ENCODE peak calls at places on chromosomes 2 and 18, in nine cellular contexts. P is colonic mucosa; E is frontal cortex; B is CD4-positive, alpha-beta T cell; R is HT-29; W is NCI-H1105; T is activated CD4-positive, alpha-beta T cell treated with anti-CD3 and anti-CD28 coated beads, Interleukin-2, amount 50 U/mL, for 48 hours; O is IMR-90; I is HFF-Myc. U is an unnamed sample.

GRCh38 chr2:28427741-28428412 is 35.2 kb downstream of the FOSL2 start:
- DNase-seq in P (no peak), E (no peak), B (no peak), R (no peak), W (no peak), T (no peak), O (no peak), I (no peak), U (no peak)

GRCh38 chr2:234483568-234484251 is 13.2 kb downstream of the ARL4C start:
- DNase-seq in P (peak; percentile 25), E (no peak), B (peak; percentile 89), R (peak; percentile 38), W (no peak), T (peak; percentile 68), O (no peak), I (no peak), U (no peak)

GRCh38 chr2:217799553-217800432 is 203.0 kb downstream of the TNS1 start:
- DNase-seq in P (no peak), E (no peak), B (no peak), R (no peak), W (no peak), T (no peak), O (no peak), I (no peak), U (no peak)

GRCh38 chr2:153509133-153509532 is 30.6 kb upstream of the RPRM start:
- DNase-seq in P (no peak), E (no peak), B (no peak), R (no peak), W (no peak), T (no peak), O (no peak), I (no peak), U (no peak)

GRCh38 chr2:217085543-217085942 is 225.7 kb upstream of the TNP1 start:
- DNase-seq in P (no peak), E (no peak), B (no peak), R (no peak), W (no peak), T (no peak), O (peak; percentile 45), I (no peak), U (no peak)

GRCh38 chr18:63511285-63511684 is 30.9 kb upstream of the SERPINB12 start:
- DNase-seq in P (no peak), E (peak; percentile 12), B (no peak), R (peak; percentile 73), W (peak; percentile 14), T (no peak), O (peak; percentile 63), I (peak; percentile 26), U (no peak)

GRCh38 chr18:50523165-50523564 is 36.7 kb upstream of the MAPK4 start:
- DNase-seq in P (no peak), E (no peak), B (no peak), R (no peak), W (no peak), T (no peak), O (no peak), I (no peak), U (no peak)

GRCh38 chr2:69260666-69261065 is 126.4 kb downstream of the GFPT1 start:
- DNase-seq in P (no peak), E (no peak), B (no peak), R (no peak), W (no peak), T (no peak), O (peak; percentile 68), I (no peak), U (no peak)

GRCh38 chr2:181784556-181784955 is 104.2 kb upstream of the NEUROD1 start:
- DNase-seq in P (no peak), E (no peak), B (no peak), R (peak; percentile 69), W (no peak), T (no peak), O (peak; percentile 68), I (no peak), U (no peak)

GRCh38 chr18:3665780-3666525 is 216.0 kb downstream of the TGIF1 start:
- DNase-seq in P (peak; percentile 91), E (peak; percentile 74), B (peak; percentile 48), R (peak; percentile 99), W (peak; percentile 49), T (peak; percentile 75), O (peak; percentile 91), I (peak; percentile 76), U (peak; percentile 82)